ENCODE peak calls at places on chromosomes 12 and 14, in six cellular contexts. P is GM23338, J is GM23248, S is SK-N-SH, Y is hepatocyte, Q is neural progenitor cell. X is an unnamed sample.

GRCh38 chr12:6463211-6463610 is 7.3 kb downstream of the VAMP1 start:
- DNase-seq in P (no peak), J (no peak), S (no peak), Y (no peak), Q (no peak), X (no peak)

GRCh38 chr14:70114621-70115156 is 74.1 kb downstream of the SLC8A3 start:
- DNase-seq in P (no peak), J (no peak), S (no peak), Y (no peak), Q (no peak), X (no peak)

GRCh38 chr12:109987615-109988014 is 8.6 kb downstream of the GIT2 start:
- DNase-seq in P (no peak), J (no peak), S (no peak), Y (no peak), Q (no peak), X (no peak)

GRCh38 chr12:120013659-120014380 is 24.8 kb downstream of the BICDL1 start:
- DNase-seq in P (no peak), J (no peak), S (no peak), Y (no peak), Q (no peak), X (no peak)

GRCh38 chr14:98130691-98131090 is 1141.3 kb downstream of the BCL11B start:
- DNase-seq in P (no peak), J (no peak), S (no peak), Y (no peak), Q (no peak), X (no peak)

GRCh38 chr12:65568517-65568916 is 255.8 kb upstream of the HMGA2 start:
- DNase-seq in P (no peak), J (no peak), S (no peak), Y (no peak), Q (no peak), X (no peak)

GRCh38 chr12:108454539-108455139 is 60.4 kb upstream of the FICD start:
- DNase-seq in P (no peak), J (no peak), S (no peak), Y (no peak), Q (no peak), X (no peak)

GRCh38 chr12:34166427-34167060 is 144.2 kb downstream of the ALG10 start:
- DNase-seq in P (no peak), J (no peak), S (peak), Y (no peak), Q (no peak), X (no peak)

GRCh38 chr12:27383429-27384260 is 51.0 kb downstream of the BMAL2 start:
- DNase-seq in P (peak), J (peak), S (peak), Y (peak), Q (peak), X (peak)

GRCh38 chr12:89084751-89085150 is 267.6 kb downstream of the DUSP6 start:
- DNase-seq in P (no peak), J (peak), S (no peak), Y (no peak), Q (no peak), X (no peak)

GRCh38 chr14:75141967-75142366 is 15.1 kb upstream of the NEK9 start:
- DNase-seq in P (peak), J (peak), S (peak), Y (peak), Q (peak), X (peak)

GRCh38 chr12:49824886-49825285 is 3.3 kb downstream of the NCKAP5L start:
- DNase-seq in P (no peak), J (peak), S (no peak), Y (no peak), Q (no peak), X (no peak)

GRCh38 chr14:73717998-73718741 is 4.0 kb upstream of the PNMA1 start:
- DNase-seq in P (peak), J (no peak), S (peak), Y (no peak), Q (peak), X (no peak)

DNA sequence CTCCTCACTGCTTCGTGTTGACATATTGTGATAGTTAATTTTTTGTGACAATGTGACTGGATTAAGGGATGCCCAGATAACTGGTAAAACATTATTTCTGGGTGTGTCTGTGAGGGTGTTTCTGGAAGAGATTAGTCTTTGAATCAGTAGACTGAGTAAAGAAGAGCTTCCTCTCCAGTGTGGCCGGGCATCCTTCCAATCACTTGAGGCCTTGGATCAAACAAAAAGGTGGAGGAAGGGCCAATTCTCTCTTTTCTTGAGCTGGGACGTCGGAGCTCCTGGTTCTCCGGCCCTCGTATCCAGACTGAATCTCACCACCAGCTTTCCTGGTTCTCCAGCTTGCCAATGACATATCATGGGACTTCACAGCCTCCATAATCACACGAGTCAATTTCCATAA is 240.4 kb downstream of the CHST11 start:
- DNase-seq in P (no peak), J (peak), S (no peak), Y (no peak), Q (no peak), X (no peak)
- TF ChIP-seq EZH2phosphoT487 in P (no peak), J (no peak), S (no peak), Y (no peak), Q (no peak), X (no peak)

GRCh38 chr14:99931308-99931707 is 133.9 kb upstream of the EVL start:
- DNase-seq in P (no peak), J (no peak), S (no peak), Y (no peak), Q (no peak), X (no peak)
- H3K4me2 ChIP-seq in P (no peak), J (no peak), S (no peak), Y (no peak), Q (no peak), X (no peak)

GRCh38 chr14:42732005-42732404 is 1125.3 kb downstream of the LRFN5 start:
- DNase-seq in P (no peak), J (no peak), S (no peak), Y (no peak), Q (no peak), X (no peak)
- H2AFZ ChIP-seq in P (no peak), J (no peak), S (no peak), Y (no peak), Q (no peak), X (no peak)

GRCh38 chr12:123854232-123854631 is 92.1 kb downstream of the DNAH10 start:
- DNase-seq in P (no peak), J (no peak), S (no peak), Y (no peak), Q (no peak), X (no peak)

GRCh38 chr12:123858176-123858575 is 96.1 kb downstream of the DNAH10 start:
- DNase-seq in P (no peak), J (no peak), S (no peak), Y (no peak), Q (no peak), X (no peak)

GRCh38 chr12:123853401-123854070 is 91.4 kb downstream of the DNAH10 start:
- DNase-seq in P (no peak), J (no peak), S (no peak), Y (no peak), Q (no peak), X (no peak)

GRCh38 chr12:123856681-123857080 is 94.6 kb downstream of the DNAH10 start:
- DNase-seq in P (no peak), J (no peak), S (no peak), Y (no peak), Q (no peak), X (no peak)

DNA sequence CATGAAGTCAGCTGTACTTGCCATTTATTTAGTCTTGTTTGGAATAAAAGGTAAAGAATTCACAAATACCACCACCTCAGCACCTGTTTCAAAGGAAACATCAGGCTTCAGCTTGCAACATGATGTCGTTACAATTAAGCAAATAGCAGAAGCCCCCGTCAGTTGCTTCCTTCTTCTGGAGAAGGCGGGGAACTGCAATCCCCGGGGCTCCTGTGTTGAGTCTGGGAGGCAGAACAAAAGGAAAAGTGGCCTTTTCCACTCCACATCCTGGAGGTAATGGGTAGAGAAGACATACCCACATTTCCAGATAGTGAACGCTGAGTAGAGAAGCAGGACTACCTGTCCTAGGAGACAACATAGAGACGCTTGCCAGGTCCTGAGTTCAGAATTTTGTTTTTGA is 92.8 kb downstream of the DNAH10 start:
- DNase-seq in P (peak), J (no peak), S (peak), Y (no peak), Q (peak), X (no peak)
- TF ChIP-seq EZH2phosphoT487 in P (no peak), J (no peak), S (no peak), Y (no peak), Q (no peak), X (no peak)

DNA sequence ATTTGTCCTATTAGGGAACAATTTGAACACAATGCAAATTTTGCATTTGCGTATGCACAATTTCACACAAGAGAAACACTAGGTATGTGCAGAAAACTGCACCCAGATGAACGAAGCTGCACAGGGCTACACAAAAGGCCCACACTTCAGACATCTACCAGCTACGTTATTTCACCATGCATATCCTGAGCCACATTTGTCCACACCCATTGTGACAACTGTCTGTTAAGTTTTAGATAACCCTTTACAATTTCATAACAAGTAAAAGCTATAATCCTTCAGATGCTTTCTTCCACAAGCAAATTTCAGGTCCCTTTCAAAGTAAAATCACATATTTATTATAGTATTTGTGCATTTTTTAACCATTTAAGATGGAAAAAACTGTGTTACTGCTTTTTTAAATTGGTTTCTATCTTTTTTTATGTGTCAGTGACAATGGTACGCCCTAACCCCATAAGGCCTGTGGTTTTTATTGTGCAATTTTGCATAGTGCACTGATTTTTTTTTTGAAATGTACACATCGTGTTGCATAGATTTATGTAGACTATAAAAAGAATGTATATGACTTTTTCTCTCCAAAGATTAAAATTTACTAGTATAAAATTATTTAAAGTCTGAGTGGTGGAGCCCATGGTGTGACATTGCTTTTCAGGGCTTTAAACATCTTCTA is 87.8 kb upstream of the BTG1 start:
- DNase-seq in P (no peak), J (no peak), S (no peak), Y (no peak), Q (no peak), X (no peak)
- H3K4me2 ChIP-seq in P (no peak), J (no peak), S (no peak), Y (no peak), Q (no peak), X (no peak)

GRCh38 chr14:95725685-95726336 is 11.9 kb upstream of the TCL1A start:
- DNase-seq in P (no peak), J (no peak), S (no peak), Y (no peak), Q (no peak), X (peak)
- H2AFZ ChIP-seq in P (no peak), J (no peak), S (no peak), Y (no peak), Q (no peak), X (peak)

GRCh38 chr12:2136901-2137300 is 84.1 kb downstream of the CACNA1C start:
- DNase-seq in P (no peak), J (no peak), S (no peak), Y (no peak), Q (no peak), X (no peak)
- TF ChIP-seq EZH2phosphoT487 in P (no peak), J (no peak), S (no peak), Y (no peak), Q (no peak), X (no peak)

X was measured in OCI-LY7.